ENCODE peak calls at places on chromosomes 4 and X, in four cellular contexts. F is A549, M is K562, Z is HepG2. L is an unnamed sample.

GRCh38 chr4:54109226-54110018 is 9.5 kb downstream of the GSX2 start:
- DNase-seq in F (no peak), M (no peak), Z (no peak), L (peak)

GRCh38 chr4:56261027-56261426 is 126.3 kb downstream of the AASDH start:
- DNase-seq in F (no peak), M (no peak), Z (no peak), L (no peak)

GRCh38 chrX:150777328-150777992 is 84.3 kb downstream of the MTMR1 start:
- DNase-seq in F (no peak), M (no peak), Z (no peak), L (no peak)

GRCh38 chr4:160371446-160371845 is 1268.6 kb downstream of the RAPGEF2 start:
- DNase-seq in F (no peak), M (no peak), Z (no peak), L (no peak)

GRCh38 chr4:83993774-83994173 is 457.9 kb downstream of the GPAT3 start:
- DNase-seq in F (peak), M (no peak), Z (no peak), L (peak)

GRCh38 chr4:148225639-148226038 is 216.6 kb downstream of the NR3C2 start:
- DNase-seq in F (no peak), M (no peak), Z (no peak), L (no peak)

GRCh38 chrX:134692990-134693389 is 34.7 kb upstream of the PLAC1 start:
- DNase-seq in F (peak), M (no peak), Z (no peak), L (no peak)

GRCh38 chrX:11064276-11064675 is 46.9 kb upstream of the HCCS start:
- DNase-seq in F (no peak), M (no peak), Z (no peak), L (no peak)

GRCh38 chrX:18146954-18147353 is 73.7 kb downstream of the BEND2 start:
- DNase-seq in F (peak), M (peak), Z (peak), L (no peak)

GRCh38 chr4:134585972-134586371 is 384.4 kb upstream of the PABPC4L start:
- DNase-seq in F (no peak), M (no peak), Z (no peak), L (no peak)

GRCh38 chr4:119210760-119211159 is 1.8 kb upstream of the USP53 start:
- DNase-seq in F (peak), M (no peak), Z (no peak), L (no peak)

GRCh38 chrX:150489359-150490015 is 78.9 kb upstream of the MTM1 start:
- DNase-seq in F (no peak), M (no peak), Z (no peak), L (no peak)

GRCh38 chr4:173525118-173526033 is 4.7 kb downstream of the HAND2 start:
- DNase-seq in F (no peak), M (no peak), Z (no peak), L (peak)

GRCh38 chr4:42690537-42690936 is 33.6 kb upstream of the ATP8A1 start:
- DNase-seq in F (no peak), M (no peak), Z (no peak), L (no peak)

GRCh38 chrX:103656623-103657022 is 27.8 kb downstream of the TCEAL1 start:
- DNase-seq in F (peak), M (no peak), Z (no peak), L (no peak)

GRCh38 chr4:86451560-86452322 is 91.9 kb upstream of the MAPK10 start:
- DNase-seq in F (peak), M (no peak), Z (no peak), L (no peak)

GRCh38 chr4:174334628-174335027 is 50.9 kb downstream of the CEP44 start:
- DNase-seq in F (no peak), M (no peak), Z (no peak), L (no peak)

GRCh38 chrX:45070116-45071007 is 130.3 kb downstream of the DIPK2B start:
- DNase-seq in F (peak), M (peak), Z (peak), L (no peak)

GRCh38 chr4:112031712-112032328 is 113.4 kb upstream of the FAM241A start:
- DNase-seq in F (peak), M (peak), Z (peak), L (no peak)

DNA sequence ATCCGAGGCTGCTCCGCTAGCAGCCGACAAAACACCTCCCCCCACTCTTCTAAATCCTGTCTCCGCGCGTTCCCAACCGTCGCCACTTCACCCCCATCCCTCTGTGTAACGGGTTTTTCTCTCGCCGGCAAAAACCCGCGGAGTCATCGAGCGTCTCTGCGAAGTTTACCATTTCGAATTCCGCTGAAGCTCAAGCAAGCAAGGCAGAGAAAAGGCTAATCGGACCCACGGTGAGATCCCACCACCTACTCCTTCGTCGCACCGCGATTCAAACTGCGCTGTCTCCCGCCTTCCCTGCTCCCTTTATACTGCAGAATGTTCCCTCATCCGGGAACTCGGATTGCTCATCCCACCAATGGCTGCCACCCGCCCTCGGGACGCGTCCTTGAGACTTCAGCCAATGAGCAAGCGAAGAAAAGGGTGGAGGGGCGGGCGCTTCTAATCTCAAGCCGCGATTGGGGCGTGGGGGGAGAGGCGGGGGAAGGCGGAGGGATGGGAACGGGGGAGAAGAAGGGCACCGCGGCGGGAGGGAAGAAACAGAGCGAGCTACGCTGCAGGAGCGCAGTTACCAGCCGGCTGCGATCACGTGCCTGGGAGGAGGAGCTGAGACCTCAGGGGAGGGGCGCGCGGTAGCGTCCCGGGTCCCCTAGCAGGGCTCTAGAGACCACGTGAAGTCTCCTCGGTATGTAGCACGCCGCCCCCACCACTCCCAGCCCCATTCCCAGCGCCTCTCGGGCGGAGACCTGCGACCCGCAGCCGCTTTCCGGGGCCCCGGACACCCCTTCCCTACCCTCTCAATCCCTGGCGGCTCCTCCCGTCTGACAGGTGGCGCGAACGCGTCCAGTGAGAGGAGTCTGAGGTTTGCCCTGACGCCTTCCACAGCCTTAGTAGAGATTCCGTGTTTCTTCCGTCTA is at the start of gene H2AZ1:
- DNase-seq in F (peak), M (peak), Z (peak), L (peak)
- TF ChIP-seq EP300 in F (no peak), M (no peak), Z (no peak), L (no peak)

GRCh38 chr4:121977251-121978168 is 25.6 kb upstream of the TRPC3 start:
- DNase-seq in F (peak), M (no peak), Z (no peak), L (no peak)
- TF ChIP-seq JUN in F (no peak), M (no peak), Z (no peak), L (no peak)

DNA sequence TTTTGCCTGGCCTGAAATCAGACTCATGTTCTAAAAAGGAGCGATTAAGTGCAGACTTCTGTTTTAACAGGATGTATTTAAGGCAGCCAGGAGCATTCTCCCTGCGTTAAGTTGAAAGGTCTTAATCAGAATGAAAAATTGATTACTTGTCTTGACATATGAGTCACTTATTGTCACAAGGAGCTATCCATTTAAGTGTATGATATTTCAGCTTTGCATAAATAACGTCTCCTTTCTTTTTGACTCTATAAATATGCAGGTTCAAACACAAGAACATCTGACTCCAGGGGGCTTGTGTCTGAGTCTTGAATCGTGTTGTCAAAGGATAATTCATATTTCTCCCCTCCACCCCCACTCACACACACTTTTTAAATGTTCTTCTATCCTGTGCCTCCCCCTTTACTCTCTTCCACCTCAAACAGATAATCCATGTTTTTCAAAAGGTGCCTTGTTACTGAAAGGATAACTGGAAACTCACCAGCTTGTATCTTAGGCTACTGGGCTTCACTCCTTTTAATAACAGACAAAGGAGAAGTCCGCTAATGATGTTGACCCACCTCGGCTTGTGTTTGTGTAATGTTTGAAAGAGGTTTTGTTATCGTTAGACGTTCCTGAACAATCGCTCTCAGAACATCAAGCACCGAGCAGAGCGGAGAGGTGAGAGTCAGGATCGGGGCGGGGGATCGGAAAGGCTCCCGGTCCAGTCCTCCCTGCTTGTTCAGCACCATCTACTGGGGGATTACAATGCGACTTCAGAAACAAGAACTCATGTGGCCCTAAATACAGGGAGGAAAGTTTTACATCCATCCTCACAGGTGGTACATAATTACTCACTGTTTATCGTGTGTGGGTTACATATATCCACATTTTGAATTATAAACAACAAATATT is 107.5 kb upstream of the RPL34 start:
- DNase-seq in F (peak), M (peak), Z (peak), L (peak)
- TF ChIP-seq EP300 in F (no peak), M (no peak), Z (no peak), L (no peak)

GRCh38 chr4:175671491-175671934 is 140.6 kb downstream of the GPM6A start:
- DNase-seq in F (peak), M (no peak), Z (no peak), L (no peak)
- TF ChIP-seq JUN in F (no peak), M (no peak), Z (no peak), L (no peak)